ENCODE peak calls at places on chromosomes 16 and 17, in six cellular contexts. J is psoas muscle, P is transverse colon, U is upper lobe of left lung, Q is tibial artery, M is RWPE1. W is an unnamed sample.

GRCh38 chr17:64212122-64212521 is 50.9 kb downstream of the TEX2 start:
- DNase-seq in M (no peak), U (no peak), P (no peak), J (no peak), Q (no peak), W (no peak)

GRCh38 chr17:60535382-60536279 is 9.6 kb upstream of the APPBP2 start:
- DNase-seq in U (no peak), M (no peak), Q (no peak), P (no peak), J (no peak), W (no peak)

GRCh38 chr17:26809033-26809432 is 484.9 kb upstream of the WSB1 start:
- DNase-seq in Q (no peak), M (no peak), U (no peak), J (no peak), P (no peak), W (no peak)

GRCh38 chr17:1787301-1787902 is 25.5 kb downstream of the SERPINF1 start:
- DNase-seq in J (peak), Q (peak), U (no peak), P (peak), M (peak), W (no peak)

GRCh38 chr17:499836-500543 is 147.4 kb upstream of the RPH3AL start:
- DNase-seq in U (no peak), P (no peak), Q (no peak), M (no peak), J (no peak), W (peak)

GRCh38 chr17:81514735-81515529 is 2.3 kb upstream of the ACTG1 start:
- DNase-seq in Q (peak), J (peak), M (peak), U (peak), P (peak), W (no peak)

GRCh38 chr17:36901506-36901905 is 35.8 kb upstream of the LHX1 start:
- DNase-seq in U (no peak), M (no peak), Q (no peak), J (no peak), P (no peak), W (no peak)

GRCh38 chr17:18380471-18381157 is 3.0 kb downstream of the EVPLL start:
- DNase-seq in M (no peak), J (peak), Q (no peak), U (no peak), P (no peak), W (no peak)

GRCh38 chr17:4573682-4574081 is 10.6 kb upstream of the SMTNL2 start:
- DNase-seq in M (no peak), Q (no peak), P (no peak), J (peak), U (peak), W (no peak)

GRCh38 chr16:84808812-84809211 is 11.0 kb upstream of the CRISPLD2 start:
- DNase-seq in M (no peak), P (no peak), J (no peak), Q (no peak), U (no peak), W (no peak)

GRCh38 chr17:11493947-11494346 is 104.3 kb upstream of the DNAH9 start:
- DNase-seq in Q (no peak), M (no peak), J (no peak), U (no peak), P (no peak), W (no peak)

GRCh38 chr16:89829630-89830437 is 1.6 kb downstream of the SPIRE2 start:
- DNase-seq in M (no peak), Q (no peak), U (no peak), P (peak), J (no peak), W (no peak)

GRCh38 chr16:89491238-89491869 is 993 bp upstream of the ANKRD11 start:
- DNase-seq in Q (no peak), J (peak), P (no peak), U (no peak), M (no peak), W (peak)

GRCh38 chr17:8189041-8189710 is 804 bp downstream of the BORCS6 start:
- DNase-seq in J (no peak), Q (peak), M (no peak), P (peak), U (no peak), W (no peak)

GRCh38 chr17:35089846-35090193 is 26.3 kb upstream of the RFFL start:
- DNase-seq in J (no peak), P (peak), M (peak), U (peak), Q (no peak), W (peak)

GRCh38 chr17:57566724-57567123 is 178.4 kb downstream of the CCDC182 start:
- DNase-seq in Q (no peak), P (no peak), J (no peak), U (no peak), M (no peak), W (no peak)

GRCh38 chr17:78409191-78409621 is 30.8 kb downstream of the PGS1 start:
- DNase-seq in P (peak), U (no peak), M (peak), J (no peak), Q (no peak), W (no peak)

GRCh38 chr17:64134216-64134970 is 4.4 kb upstream of the ERN1 start:
- DNase-seq in J (no peak), M (no peak), P (no peak), Q (no peak), U (no peak), W (no peak)

GRCh38 chr17:33651631-33652030 is 358.5 kb upstream of the ASIC2 start:
- DNase-seq in Q (no peak), P (no peak), M (peak), U (no peak), J (no peak), W (no peak)

GRCh38 chr17:68820825-68821481 is 134.2 kb downstream of the ABCA8 start:
- DNase-seq in J (no peak), P (no peak), U (no peak), M (no peak), Q (no peak), W (no peak)

GRCh38 chr16:68490829-68491575 is 42.7 kb upstream of the SMPD3 start:
- DNase-seq in Q (no peak), M (peak), J (no peak), P (peak), U (no peak), W (no peak)
- TF ChIP-seq CTCF in Q (no peak), M (no peak), J (no peak), P (no peak), U (no peak), W (no peak)

GRCh38 chr16:58640949-58641348 is 11.3 kb upstream of the CNOT1 start:
- DNase-seq in J (no peak), M (no peak), U (no peak), Q (no peak), P (no peak), W (no peak)

GRCh38 chr16:58639836-58640235 is 10.2 kb upstream of the CNOT1 start:
- DNase-seq in U (no peak), J (no peak), M (no peak), P (no peak), Q (no peak), W (no peak)

GRCh38 chr16:58636474-58636873 is 6.8 kb upstream of the CNOT1 start:
- DNase-seq in P (no peak), U (no peak), M (no peak), Q (peak), J (no peak), W (no peak)

GRCh38 chr16:58639230-58639629 is 9.6 kb upstream of the CNOT1 start:
- DNase-seq in P (no peak), M (no peak), U (no peak), Q (peak), J (no peak), W (no peak)

DNA sequence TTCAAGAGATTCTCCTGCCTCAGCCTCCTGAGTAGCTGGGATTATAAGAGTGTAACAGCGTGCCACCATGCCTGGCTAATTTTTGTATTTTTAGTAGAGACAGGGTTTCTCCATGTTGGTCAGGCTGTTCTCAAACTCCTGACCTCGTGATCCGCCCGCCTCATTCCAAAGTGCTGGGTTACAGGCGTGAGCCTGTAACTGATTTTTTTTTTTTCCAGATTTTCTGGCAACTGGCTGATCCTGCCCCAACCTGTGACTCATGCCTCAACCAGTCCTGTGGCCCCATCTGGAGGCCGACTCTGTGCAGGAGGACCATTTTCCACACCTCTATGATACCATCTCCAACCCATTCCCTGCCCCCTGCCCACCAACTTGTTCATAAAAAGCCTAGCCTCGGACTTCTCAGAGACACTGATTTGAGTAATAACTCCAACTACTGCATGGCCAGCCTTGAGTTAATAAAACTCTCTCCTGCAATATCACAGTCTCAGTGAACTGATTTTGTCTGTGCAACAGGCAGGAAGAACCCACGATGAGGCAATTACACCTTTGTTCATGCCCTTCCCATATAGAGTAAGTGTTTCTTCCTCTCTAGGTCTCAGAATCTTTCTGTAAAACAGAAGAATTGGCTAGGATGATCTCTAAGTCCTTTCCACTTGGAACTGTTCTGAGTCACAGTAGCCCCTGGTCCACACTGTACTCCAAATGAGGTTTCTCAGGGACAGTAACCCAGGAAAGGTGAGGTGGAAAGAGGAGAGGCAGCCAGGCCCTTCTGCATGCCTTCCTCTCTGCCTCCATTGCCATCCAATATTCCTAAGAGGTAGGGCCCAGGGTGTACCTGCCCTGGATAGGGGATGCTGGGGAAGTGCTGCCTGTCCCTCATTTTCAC is 8.8 kb upstream of the CNOT1 start:
- DNase-seq in M (peak), J (no peak), P (peak), U (no peak), Q (peak), W (no peak)
- TF ChIP-seq CTCF in M (peak), J (no peak), P (no peak), U (no peak), Q (no peak), W (no peak)

GRCh38 chr16:2468142-2468724 is 2.9 kb upstream of the NTN3 start:
- DNase-seq in J (no peak), P (no peak), U (peak), Q (no peak), M (peak), W (no peak)

GRCh38 chr16:2466667-2467300 is 4.3 kb upstream of the NTN3 start:
- DNase-seq in M (no peak), Q (no peak), J (no peak), U (peak), P (no peak), W (no peak)

GRCh38 chr16:2467301-2468141 is 3.6 kb upstream of the NTN3 start:
- DNase-seq in P (peak), M (peak), U (peak), J (peak), Q (peak), W (no peak)

GRCh38 chr16:2464333-2464732 is 4.4 kb downstream of the TEDC2 start:
- DNase-seq in P (no peak), M (no peak), U (peak), Q (no peak), J (no peak), W (no peak)

DNA sequence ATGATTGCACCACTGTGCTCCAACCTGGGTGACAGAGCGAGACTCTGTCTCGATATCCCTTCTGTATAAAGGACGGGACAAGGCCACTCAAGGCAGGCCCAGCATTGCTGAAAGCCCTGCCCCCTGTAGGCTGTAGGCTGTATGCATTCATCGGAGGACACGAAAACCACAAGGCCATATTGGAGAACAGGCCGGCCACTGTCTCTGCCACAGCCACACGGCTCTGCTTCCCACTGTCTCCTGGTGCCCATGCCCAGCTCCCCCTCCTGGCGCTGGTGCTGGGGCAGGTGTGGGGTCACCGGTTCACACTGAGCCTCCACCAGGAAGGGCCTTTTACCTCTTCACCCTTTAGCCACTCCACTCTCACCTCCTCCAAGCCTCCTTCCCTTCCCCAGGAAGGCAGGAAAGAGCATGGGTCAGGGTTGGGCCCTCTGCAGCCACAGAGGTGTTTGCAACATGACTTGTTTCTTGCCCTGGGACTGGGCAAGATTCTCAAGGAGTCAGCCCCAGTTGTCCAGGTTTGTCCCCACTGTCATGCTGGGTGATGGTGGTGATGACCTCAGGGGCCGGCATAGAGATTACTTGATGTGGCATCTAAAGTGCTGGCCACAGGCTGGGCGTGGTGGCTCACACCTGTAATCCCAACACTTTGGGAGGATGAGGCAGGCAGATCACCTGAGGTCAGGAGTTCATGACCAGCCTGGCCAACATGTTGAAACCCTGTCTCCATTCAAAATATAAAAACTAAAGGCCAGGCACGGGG is 5.3 kb upstream of the NTN3 start:
- DNase-seq in U (peak), J (no peak), Q (no peak), M (no peak), P (no peak), W (no peak)
- TF ChIP-seq CTCF in U (no peak), J (no peak), Q (no peak), M (no peak), P (no peak), W (peak)

GRCh38 chr16:83714286-83714685 is 93.5 kb upstream of the HSBP1 start:
- DNase-seq in M (no peak), P (no peak), Q (no peak), U (no peak), J (no peak), W (no peak)

GRCh38 chr16:83715217-83715920 is 92.4 kb upstream of the HSBP1 start:
- DNase-seq in Q (peak), M (no peak), U (peak), P (no peak), J (peak), W (no peak)

GRCh38 chr16:83720213-83720612 is 87.6 kb upstream of the HSBP1 start:
- DNase-seq in J (no peak), P (no peak), Q (no peak), M (no peak), U (no peak), W (no peak)

GRCh38 chr16:83717814-83718213 is 90.0 kb upstream of the HSBP1 start:
- DNase-seq in Q (no peak), U (no peak), J (no peak), P (no peak), M (no peak), W (no peak)

GRCh38 chr16:83717308-83717707 is 90.5 kb upstream of the HSBP1 start:
- DNase-seq in U (no peak), J (no peak), Q (no peak), M (no peak), P (no peak), W (no peak)
- TF ChIP-seq CTCF in U (no peak), J (no peak), Q (no peak), M (no peak), P (no peak), W (no peak)

DNA sequence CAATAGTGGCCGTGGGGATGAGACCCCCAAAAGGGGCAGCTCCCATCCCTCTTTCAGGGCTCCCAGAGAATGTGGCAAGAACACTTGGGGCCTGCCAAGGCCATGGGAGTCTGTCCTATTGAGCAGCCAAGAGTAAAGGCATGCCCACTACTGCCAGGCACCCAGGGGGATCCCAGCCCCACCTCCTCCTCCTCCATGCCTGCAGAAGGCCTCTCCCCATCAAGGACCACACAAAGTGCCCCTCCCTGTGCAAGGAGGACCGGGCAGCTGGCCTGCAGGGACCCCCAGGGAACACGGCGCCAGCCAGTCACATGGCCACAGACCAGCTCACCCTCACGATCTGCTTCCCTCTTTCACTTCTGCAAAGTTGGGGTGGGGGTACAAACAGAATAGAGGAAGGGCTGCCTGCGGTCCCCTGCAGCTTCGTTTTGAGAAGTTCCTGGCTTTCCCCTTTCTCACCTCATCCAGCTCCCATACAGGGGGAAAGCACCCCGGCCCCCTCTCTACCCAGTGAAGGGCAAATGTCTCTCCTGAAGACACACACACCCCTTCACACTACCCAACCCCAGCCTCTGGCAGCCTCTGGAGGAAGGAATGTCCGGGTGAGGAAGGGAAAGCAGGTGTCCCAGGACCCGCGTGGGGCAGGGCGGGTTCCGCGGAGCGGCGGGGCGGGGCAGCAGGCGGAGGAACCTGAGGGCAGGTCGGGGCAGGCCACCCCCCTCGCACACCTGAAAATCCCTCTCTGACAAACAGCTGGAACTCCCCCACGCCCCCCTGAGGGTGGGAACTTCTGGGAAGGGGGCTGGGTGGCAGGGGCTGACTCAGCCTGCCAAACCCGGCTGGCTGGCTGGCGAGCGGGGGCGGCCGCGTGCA is 2.0 kb downstream of the PPP1R9B start:
- DNase-seq in J (peak), U (peak), P (peak), M (peak), Q (peak), W (peak)
- TF ChIP-seq CTCF in J (no peak), U (no peak), P (no peak), M (peak), Q (peak), W (no peak)

GRCh38 chr16:81497690-81498089 is 53.1 kb downstream of the CMIP start:
- DNase-seq in P (no peak), U (peak), J (peak), Q (no peak), M (no peak), W (peak)
- TF ChIP-seq CTCF in P (no peak), U (peak), J (no peak), Q (no peak), M (no peak), W (peak)

GRCh38 chr17:42139093-42139492 is 15.7 kb downstream of the RAB5C start:
- DNase-seq in M (no peak), Q (no peak), J (no peak), U (no peak), P (no peak), W (no peak)
- TF ChIP-seq CTCF in M (no peak), Q (no peak), J (no peak), U (no peak), P (no peak), W (no peak)

DNA sequence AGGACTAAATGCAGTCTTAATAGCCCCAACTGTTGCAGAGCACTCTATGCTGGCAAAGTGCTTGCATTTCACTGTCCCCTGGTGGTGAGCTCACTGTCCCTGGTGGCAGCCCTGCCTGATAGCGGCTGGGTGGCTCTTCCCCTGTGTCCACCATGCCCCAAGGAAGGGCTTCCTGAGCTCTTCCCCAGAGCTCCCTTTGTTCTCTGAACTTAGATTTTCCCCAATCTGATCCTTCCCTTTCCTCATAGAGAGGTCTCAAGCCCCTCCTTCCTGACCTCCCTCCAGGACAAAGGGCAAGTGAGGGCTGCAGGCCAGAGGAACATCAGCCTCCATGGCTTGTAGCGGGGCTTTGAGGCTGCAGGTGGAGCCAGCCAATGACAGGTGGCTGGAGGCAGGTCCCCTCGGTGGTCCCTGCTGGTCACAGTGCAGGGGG is 17.0 kb downstream of the BEAN1 start:
- DNase-seq in Q (no peak), J (no peak), M (no peak), P (no peak), U (no peak), W (no peak)
- TF ChIP-seq CTCF in Q (no peak), J (no peak), M (no peak), P (no peak), U (no peak), W (no peak)

GRCh38 chr16:70467113-70467512 is 12.7 kb downstream of the FCSK start:
- DNase-seq in P (no peak), U (no peak), Q (no peak), M (no peak), J (no peak), W (no peak)
- TF ChIP-seq CTCF in P (no peak), U (no peak), Q (no peak), M (no peak), J (no peak), W (no peak)

DNA sequence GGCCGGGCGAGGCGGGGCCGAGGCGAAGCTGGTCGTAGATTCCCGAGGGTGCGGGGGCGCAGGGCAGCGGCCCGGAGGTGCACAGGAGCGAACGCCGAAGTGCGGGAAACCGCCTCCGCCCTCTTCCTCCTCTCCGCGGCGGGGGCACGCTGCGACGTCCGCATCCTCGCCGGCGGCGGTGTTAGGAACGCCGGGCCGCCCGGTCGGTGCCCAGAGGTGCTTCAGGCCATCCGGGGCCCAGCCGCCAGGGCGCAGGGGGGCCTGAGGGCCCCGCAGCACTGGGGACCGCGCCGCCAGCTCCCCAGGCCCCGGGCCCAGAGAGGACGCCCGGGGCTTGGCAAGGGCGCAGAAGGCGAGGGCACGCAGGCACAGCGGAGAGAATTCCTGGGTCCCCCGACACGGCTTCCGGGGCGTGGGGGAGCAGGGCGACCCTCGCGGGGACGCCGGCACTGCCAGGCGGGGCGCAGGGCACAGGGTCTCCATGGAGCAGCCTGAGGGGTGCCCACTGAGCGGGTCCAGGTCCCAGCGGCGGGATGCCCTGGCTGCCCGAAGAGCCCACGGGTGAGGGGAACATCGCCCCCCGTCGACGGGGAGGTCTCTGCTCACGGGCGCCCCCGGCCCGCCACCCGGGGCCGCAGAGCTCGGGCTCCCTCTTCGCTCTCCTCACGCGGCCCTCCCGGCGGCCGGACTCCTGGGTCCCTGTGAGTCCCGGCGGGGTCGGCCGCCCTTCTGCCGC is 576 bp downstream of the EPOP start:
- DNase-seq in Q (no peak), P (peak), J (peak), M (no peak), U (peak), W (no peak)
- TF ChIP-seq CTCF in Q (no peak), P (no peak), J (no peak), M (peak), U (no peak), W (no peak)

W was measured in CD14-positive monocyte.